ENCODE peak calls at places on chromosome 11, in ten cellular contexts. M, B, T, N, S, R, K, Y, I and Q are unnamed samples.

GRCh38 chr11:111303476-111303875 is 5.1 kb downstream of the POU2AF3 start:
- DNase-seq in B (no peak), S (no peak), I (no peak), M (no peak), Y (peak; percentile 61), K (peak; percentile 51), T (no peak), R (no peak), N (no peak), Q (no peak)

GRCh38 chr11:98964146-98964545 is 56.6 kb upstream of the CNTN5 start:
- DNase-seq in R (no peak), S (no peak), M (no peak), B (no peak), K (no peak), Y (no peak), T (no peak), I (no peak), N (no peak), Q (no peak)

GRCh38 chr11:116042125-116042524 is 537.9 kb upstream of the CADM1 start:
- DNase-seq in Y (no peak), R (no peak), N (no peak), S (no peak), T (no peak), B (no peak), M (no peak), K (no peak), I (no peak), Q (no peak)

GRCh38 chr11:1102221-1102971 is 27.7 kb downstream of the MUC2 start:
- DNase-seq in K (peak; percentile 14), R (no peak), N (no peak), B (no peak), M (no peak), T (no peak), S (no peak), Y (no peak), I (no peak), Q (no peak)

GRCh38 chr11:69788956-69789355 is 13.8 kb upstream of the FGF4 start:
- DNase-seq in R (no peak), K (no peak), Y (no peak), N (no peak), S (no peak), B (no peak), T (no peak), M (no peak), I (no peak), Q (no peak)

GRCh38 chr11:43955381-43956118 is 13.1 kb downstream of the C11orf96 start:
- DNase-seq in M (no peak), B (no peak), S (peak; percentile 91), R (peak; percentile 47), N (no peak), K (no peak), T (peak; percentile 31), I (peak; percentile 10), Y (no peak), Q (peak; percentile 46)

GRCh38 chr11:46710821-46711269 is 8.2 kb upstream of the F2 start:
- DNase-seq in M (peak; percentile 68), K (peak; percentile 77), S (peak; percentile 98), B (peak; percentile 82), Y (peak; percentile 17), I (peak; percentile 97), T (peak; percentile 95), N (no peak), R (peak; percentile 91), Q (peak; percentile 93)

GRCh38 chr11:27913650-27914049 is 194.3 kb downstream of the KIF18A start:
- DNase-seq in R (no peak), N (peak; percentile 16), T (peak; percentile 54), Y (no peak), I (peak; percentile 85), S (peak; percentile 66), B (no peak), K (no peak), M (no peak), Q (peak; percentile 57)

GRCh38 chr11:112817376-112817775 is 143.8 kb upstream of the NCAM1 start:
- DNase-seq in B (no peak), N (no peak), K (no peak), M (no peak), T (no peak), R (no peak), I (no peak), Y (no peak), S (no peak), Q (no peak)

GRCh38 chr11:6681949-6682348 is 1.2 kb downstream of the MRPL17 start:
- DNase-seq in R (no peak), B (no peak), S (no peak), Y (no peak), I (peak; percentile 28), T (peak; percentile 10), M (no peak), K (no peak), N (peak; percentile 25), Q (peak; percentile 38)

GRCh38 chr11:20373568-20374209 is 10.2 kb downstream of the HTATIP2 start:
- DNase-seq in K (no peak), R (no peak), N (no peak), B (no peak), S (no peak), I (no peak), T (no peak), Y (no peak), M (no peak), Q (no peak)

GRCh38 chr11:83881428-83881827 is 595.3 kb upstream of the CCDC90B start:
- DNase-seq in S (no peak), I (no peak), R (no peak), K (no peak), Y (no peak), N (peak; percentile 7), M (no peak), T (no peak), B (no peak), Q (no peak)
- TF ChIP-seq CTCF in S (no peak), I (no peak), R (no peak), K (no peak), Y (no peak), N (peak; percentile 1), M (no peak), T (no peak), B (no peak), Q (no peak)

GRCh38 chr11:119625206-119625988 is 103.6 kb downstream of the NECTIN1 start:
- DNase-seq in I (no peak), M (no peak), B (no peak), K (no peak), Y (no peak), R (no peak), N (no peak), T (no peak), S (peak; percentile 7), Q (peak; percentile 16)

GRCh38 chr11:119629085-119629484 is 99.9 kb downstream of the NECTIN1 start:
- DNase-seq in S (no peak), B (no peak), I (no peak), T (no peak), R (no peak), M (no peak), N (no peak), K (no peak), Y (no peak), Q (no peak)

GRCh38 chr11:119626197-119626909 is 102.6 kb downstream of the NECTIN1 start:
- DNase-seq in S (no peak), Y (no peak), I (no peak), N (no peak), K (no peak), T (no peak), B (no peak), R (no peak), M (no peak), Q (no peak)

GRCh38 chr11:119624102-119624615 is 104.8 kb downstream of the NECTIN1 start:
- DNase-seq in M (no peak), R (no peak), Y (no peak), I (no peak), N (no peak), B (no peak), K (no peak), S (no peak), T (no peak), Q (no peak)

GRCh38 chr11:119626910-119627305 is 102.1 kb downstream of the NECTIN1 start:
- DNase-seq in S (no peak), Y (no peak), R (no peak), M (no peak), B (no peak), N (no peak), I (no peak), T (no peak), K (no peak), Q (no peak)
- H3K4me3 ChIP-seq in S (no peak overlapping the region), Y (no peak overlapping the region), R (no peak overlapping the region), M (no peak overlapping the region), B (no peak overlapping the region), N (no peak overlapping the region), I (no peak overlapping the region), T (no peak overlapping the region), K (no peak overlapping the region), Q (no peak overlapping the region)

DNA sequence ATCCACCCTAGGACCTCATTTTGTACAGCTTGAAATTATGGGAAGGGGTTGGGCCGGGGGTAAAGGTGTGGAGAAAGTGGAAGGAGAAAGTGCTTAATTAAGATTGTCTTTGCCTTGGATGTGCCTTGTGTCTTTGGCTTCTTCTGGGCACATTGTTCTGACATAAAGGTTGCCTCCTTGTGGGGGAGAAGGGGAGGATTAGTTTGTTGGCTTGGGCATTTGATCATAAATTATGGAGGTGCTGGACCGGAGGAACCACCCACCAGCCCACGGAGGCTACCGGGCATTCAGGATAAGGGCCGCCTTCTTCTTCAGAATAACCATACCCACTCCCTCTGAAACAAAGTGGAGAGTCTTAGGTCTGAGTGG is 1.3 kb downstream of the PAFAH1B2 start:
- DNase-seq in K (no peak), R (peak; percentile 16), T (peak; percentile 41), Y (peak; percentile 18), S (peak; percentile 56), I (peak; percentile 32), N (peak; percentile 31), B (no peak), M (no peak), Q (peak; percentile 56)
- TF ChIP-seq CTCF in K (no peak), R (peak; percentile 35), T (peak; percentile 33), Y (no peak), S (peak; percentile 17), I (peak; percentile 21), N (peak; percentile 7), B (no peak), M (no peak), Q (peak; percentile 26)

DNA sequence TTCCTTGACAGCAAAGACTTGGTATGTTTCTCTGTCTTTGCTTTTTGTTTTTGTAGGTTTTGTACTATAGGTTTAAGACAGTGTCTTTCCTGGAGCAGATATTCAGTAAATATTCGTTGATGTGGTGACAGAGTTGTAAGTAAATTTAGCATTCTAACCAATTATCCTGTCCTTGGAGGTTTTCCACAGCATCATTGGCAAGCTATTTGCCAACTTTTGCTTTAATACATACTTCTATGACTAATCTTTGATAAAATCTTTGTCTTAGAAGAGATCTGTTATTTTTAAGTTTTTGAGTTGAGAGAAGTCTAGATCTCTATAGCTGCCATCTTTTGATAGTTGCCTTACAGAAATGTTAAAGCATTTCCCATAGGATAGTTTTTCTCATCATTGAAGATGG is 3.8 kb downstream of the USP47 start:
- DNase-seq in T (no peak), B (no peak), N (no peak), K (no peak), I (peak; percentile 35), R (no peak), M (no peak), Y (no peak), S (peak; percentile 55), Q (no peak)
- H3K4me3 ChIP-seq in T (no peak overlapping the region), B (no peak overlapping the region), N (no peak overlapping the region), K (no peak overlapping the region), I (no peak overlapping the region), R (no peak overlapping the region), M (no peak overlapping the region), Y (no peak overlapping the region), S (no peak overlapping the region), Q (no peak overlapping the region)

DNA sequence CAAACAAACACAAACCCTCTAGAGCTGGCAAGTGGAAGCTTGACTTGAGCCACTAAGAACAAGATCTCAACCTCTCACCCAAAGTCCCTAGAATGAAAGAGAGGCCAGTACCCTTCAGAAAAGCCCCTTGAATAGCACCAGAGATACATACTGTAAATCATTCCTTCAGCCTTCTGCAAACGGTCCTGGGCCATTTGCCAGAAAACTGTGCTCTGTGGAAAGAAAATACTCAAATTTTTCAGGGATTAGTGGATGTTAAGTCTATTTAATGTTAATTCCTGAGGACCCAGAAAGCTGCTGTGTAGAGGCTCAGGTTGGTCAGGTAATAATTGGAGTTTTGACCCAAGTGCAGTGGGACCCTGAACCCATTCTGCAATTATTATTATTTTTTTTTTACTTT is 16.9 kb downstream of the SERPINH1 start:
- DNase-seq in K (no peak), Y (no peak), B (no peak), M (no peak), R (no peak), T (no peak), I (peak; percentile 54), S (no peak), N (no peak), Q (no peak)
- TF ChIP-seq CTCF in K (no peak), Y (no peak), B (no peak), M (no peak), R (no peak), T (no peak), I (no peak), S (no peak), N (no peak), Q (no peak)